ENCODE peak calls at places on chromosomes 4 and X, in five cellular contexts. M is mucosa of descending colon, V is mammary epithelial cell, Z is AG04449, O is IMR-90. H is an unnamed sample.

GRCh38 chrX:39336709-39337294 is 535.5 kb downstream of the MID1IP1 start:
- DNase-seq in M (peak), V (no peak), Z (no peak), O (no peak), H (no peak)

GRCh38 chrX:74535633-74536141 is 78.7 kb downstream of the RLIM start:
- DNase-seq in M (peak), V (peak), Z (no peak), O (peak), H (no peak)

GRCh38 chrX:87583679-87584078 is 66.1 kb downstream of the KLHL4 start:
- DNase-seq in M (no peak), V (peak), Z (no peak), O (peak), H (no peak)

GRCh38 chrX:47316276-47317025 is 53.9 kb upstream of the ZNF157 start:
- DNase-seq in M (no peak), V (no peak), Z (no peak), O (no peak), H (no peak)

GRCh38 chrX:50158616-50159015 is 42.2 kb downstream of the AKAP4 start:
- DNase-seq in M (peak), V (no peak), Z (no peak), O (no peak), H (no peak)

GRCh38 chr4:2698504-2698903 is 57.6 kb downstream of the TNIP2 start:
- DNase-seq in M (no peak), V (no peak), Z (no peak), O (no peak), H (no peak)

GRCh38 chrX:29867971-29868370 is 347.4 kb upstream of the MAGEB2 start:
- DNase-seq in M (no peak), V (no peak), Z (no peak), O (no peak), H (no peak)

GRCh38 chrX:15334561-15334960 is 762 bp downstream of the PIGA start:
- DNase-seq in M (peak), V (peak), Z (no peak), O (peak), H (no peak)

GRCh38 chrX:68043713-68044438 is 389.4 kb downstream of the OPHN1 start:
- DNase-seq in M (no peak), V (no peak), Z (no peak), O (no peak), H (no peak)

GRCh38 chr4:155822572-155822971 is 43.5 kb downstream of the ASIC5 start:
- DNase-seq in M (no peak), V (no peak), Z (no peak), O (peak), H (no peak)

GRCh38 chr4:187576751-187577150 is 418.8 kb upstream of the ZFP42 start:
- DNase-seq in M (no peak), V (no peak), Z (no peak), O (no peak), H (no peak)

GRCh38 chr4:158873795-158874359 is 105.1 kb downstream of the FNIP2 start:
- DNase-seq in M (no peak), V (peak), Z (peak), O (peak), H (peak)

GRCh38 chr4:169270156-169270809 is 473 bp downstream of the SH3RF1 start:
- DNase-seq in M (peak), V (peak), Z (no peak), O (no peak), H (no peak)

GRCh38 chr4:23060776-23061175 is 368.0 kb downstream of the GBA3 start:
- DNase-seq in M (no peak), V (no peak), Z (no peak), O (no peak), H (no peak)

GRCh38 chr4:4426511-4427477 is 39.9 kb downstream of the NSG1 start:
- DNase-seq in M (no peak), V (no peak), Z (no peak), O (no peak), H (no peak)

DNA sequence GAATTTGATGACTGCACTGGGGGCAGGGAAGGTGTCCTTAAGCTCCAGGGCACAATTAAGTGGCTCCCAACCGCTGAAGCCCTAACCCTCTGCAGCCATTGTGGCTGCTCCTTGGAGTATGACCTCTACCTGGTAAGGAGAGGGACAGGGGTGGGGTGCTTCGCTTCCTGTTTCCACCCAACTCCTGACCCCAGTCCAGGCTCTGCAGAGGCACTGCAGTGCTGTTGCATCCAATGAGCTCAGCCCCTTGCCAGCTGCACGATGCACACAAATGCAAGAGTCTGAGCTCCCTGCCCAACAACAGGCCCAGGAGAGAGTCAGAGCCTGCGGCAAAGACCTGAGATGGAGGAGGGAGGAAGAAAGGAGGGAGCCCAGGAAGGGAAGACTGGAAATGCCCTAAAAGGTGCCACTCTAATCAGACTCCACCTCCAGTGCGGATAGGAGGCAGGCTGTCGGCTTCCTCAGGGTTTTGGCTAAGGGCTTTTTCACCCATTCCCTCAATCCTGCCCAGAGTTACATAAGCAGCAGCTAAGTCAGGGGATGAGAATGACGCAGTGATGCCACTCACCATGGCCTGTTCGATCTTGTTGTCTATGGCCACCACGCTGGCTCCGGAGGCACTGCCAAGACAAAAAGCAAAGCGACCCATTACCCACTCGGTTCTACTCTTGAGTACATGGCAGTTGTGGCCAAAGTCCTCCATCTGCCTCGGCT is 60.1 kb downstream of the TSC22D3 start:
- DNase-seq in M (peak), V (peak), Z (no peak), O (peak), H (no peak)
- H3K4me3 ChIP-seq in M (peak), V (peak), Z (peak), O (peak), H (peak)

DNA sequence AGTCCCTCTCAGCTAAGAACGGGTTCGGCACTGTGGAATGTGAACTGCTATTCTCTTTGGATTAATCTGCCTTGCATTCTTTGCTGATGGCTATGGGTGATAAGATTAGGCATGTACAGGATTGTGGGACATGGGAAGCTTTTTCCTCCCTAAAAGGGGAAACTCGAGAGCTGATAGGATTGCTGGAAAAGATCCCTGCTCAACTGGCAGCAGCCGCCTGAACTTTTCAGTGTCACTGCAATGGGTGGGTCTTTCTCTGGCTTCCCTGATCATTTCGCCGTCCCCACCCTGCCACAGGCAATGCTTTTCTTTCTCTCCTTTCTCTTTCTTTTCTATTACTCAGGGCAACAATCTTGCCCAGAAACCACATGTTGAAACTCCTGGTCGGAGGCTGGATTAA is 20.5 kb downstream of the PAGE2 start:
- DNase-seq in M (no peak), V (no peak), Z (no peak), O (no peak), H (no peak)
- TF ChIP-seq CTCF in M (no peak), V (no peak), Z (no peak), O (no peak), H (no peak)

GRCh38 chr4:123997116-123997515 is 600.5 kb downstream of the SPRY1 start:
- DNase-seq in M (no peak), V (no peak), Z (no peak), O (no peak), H (no peak)
- H3K4me3 ChIP-seq in M (no peak), V (no peak), Z (no peak), O (no peak), H (no peak)

DNA sequence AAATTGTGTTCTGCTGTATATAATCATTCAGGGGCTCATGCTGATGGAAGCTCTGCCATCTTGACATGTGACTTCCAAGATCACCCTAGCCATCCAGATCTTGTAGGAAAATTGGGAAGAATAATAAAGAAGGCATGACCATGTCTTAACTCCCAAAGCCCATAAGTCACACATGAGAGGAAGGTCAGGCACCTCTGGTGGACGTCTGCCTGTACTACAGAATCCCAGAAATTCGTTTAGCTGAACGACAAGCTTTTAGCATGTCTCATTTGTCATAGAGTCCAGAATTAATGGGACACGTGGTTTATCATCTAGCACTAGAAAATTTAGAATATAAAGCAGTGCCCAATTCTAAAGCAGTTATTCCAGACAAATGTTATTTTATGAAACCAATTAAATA is 212.7 kb downstream of the CENPC start:
- DNase-seq in M (no peak), V (peak), Z (no peak), O (no peak), H (no peak)
- TF ChIP-seq CTCF in M (no peak), V (peak), Z (peak), O (peak), H (peak)

GRCh38 chr4:53702334-53703266 is 111.3 kb upstream of the LNX1 start:
- DNase-seq in M (peak), V (peak), Z (no peak), O (peak), H (no peak)
- H3K4me3 ChIP-seq in M (no peak), V (peak), Z (peak), O (no peak), H (peak)

GRCh38 chrX:150767045-150767395 is 73.8 kb downstream of the MTMR1 start:
- DNase-seq in M (no peak), V (no peak), Z (no peak), O (no peak), H (no peak)

GRCh38 chrX:150765237-150765636 is 72.0 kb downstream of the MTMR1 start:
- DNase-seq in M (no peak), V (no peak), Z (no peak), O (no peak), H (no peak)

GRCh38 chrX:150765782-150766350 is 72.7 kb downstream of the MTMR1 start:
- DNase-seq in M (no peak), V (no peak), Z (no peak), O (no peak), H (no peak)

GRCh38 chrX:150767475-150768131 is 74.4 kb downstream of the MTMR1 start:
- DNase-seq in M (no peak), V (peak), Z (peak), O (peak), H (peak)

DNA sequence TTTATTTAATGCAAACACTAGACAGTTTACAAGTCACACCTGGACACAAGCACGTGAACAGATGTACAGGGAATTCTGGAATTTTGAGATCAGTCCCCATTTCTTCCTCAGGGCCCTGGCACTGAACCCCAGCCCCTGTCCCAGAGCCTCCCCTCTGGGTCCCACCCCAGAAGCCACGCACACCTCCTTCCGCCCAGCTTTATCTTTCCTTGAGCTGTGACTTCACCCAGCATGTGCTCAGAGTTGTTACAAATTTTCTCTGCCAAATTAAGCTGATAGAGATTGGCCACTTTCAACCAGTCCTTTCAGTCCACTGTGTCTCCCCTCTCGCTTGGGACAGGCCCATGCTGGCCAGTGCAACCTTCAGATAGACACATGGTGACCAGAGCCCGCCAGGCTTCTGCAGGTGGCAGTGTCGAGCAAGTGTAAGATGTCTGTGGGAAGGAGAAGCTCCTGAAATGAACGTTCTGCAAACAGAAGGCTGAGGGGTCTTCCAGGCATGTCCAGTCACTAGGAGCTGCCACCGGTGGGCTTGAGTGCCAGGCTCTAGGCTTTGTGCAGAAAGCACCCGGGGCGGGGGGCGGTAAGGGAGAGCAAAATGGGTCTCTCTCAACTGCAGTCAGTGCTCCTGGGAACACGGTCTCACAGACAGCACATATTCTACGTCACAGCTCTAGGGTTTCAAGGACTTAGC is 73.3 kb downstream of the MTMR1 start:
- DNase-seq in M (no peak), V (no peak), Z (no peak), O (no peak), H (no peak)
- TF ChIP-seq CTCF in M (no peak), V (no peak), Z (no peak), O (no peak), H (no peak)

GRCh38 chrX:137747231-137747630 is 181.3 kb downstream of the ZIC3 start:
- DNase-seq in M (no peak), V (no peak), Z (no peak), O (no peak), H (no peak)
- H3K4me3 ChIP-seq in M (no peak), V (no peak), Z (no peak), O (no peak), H (no peak)

GRCh38 chrX:95760356-95760755 is 924.3 kb upstream of the DIAPH2 start:
- DNase-seq in M (no peak), V (no peak), Z (no peak), O (no peak), H (no peak)

GRCh38 chrX:95762716-95763115 is 921.9 kb upstream of the DIAPH2 start:
- DNase-seq in M (no peak), V (no peak), Z (no peak), O (no peak), H (no peak)

DNA sequence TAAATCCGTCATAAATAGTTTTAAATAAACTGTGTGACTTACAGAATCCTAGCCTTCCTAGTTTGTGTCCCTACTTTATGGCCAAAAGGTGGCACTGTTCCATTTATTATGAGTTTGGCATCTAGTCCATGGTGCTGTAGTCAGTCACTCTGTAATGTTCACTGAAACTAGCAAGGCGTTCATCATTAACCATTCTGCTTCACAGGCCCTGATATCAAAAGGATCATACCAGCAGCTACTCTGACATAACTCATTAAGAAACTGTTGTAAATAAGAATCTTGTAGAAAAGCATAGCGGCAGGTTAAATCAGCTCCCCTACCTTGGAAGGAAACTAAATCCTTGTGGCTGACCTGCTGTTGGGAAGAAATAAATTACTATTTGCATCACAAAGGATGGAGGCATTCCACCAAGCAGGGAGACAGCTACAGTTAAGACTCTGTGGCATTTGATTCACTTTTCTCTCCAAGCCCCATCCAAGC is 919.6 kb upstream of the DIAPH2 start:
- DNase-seq in M (peak), V (peak), Z (no peak), O (peak), H (no peak)
- TF ChIP-seq CTCF in M (no peak), V (peak), Z (no peak), O (peak), H (peak)

DNA sequence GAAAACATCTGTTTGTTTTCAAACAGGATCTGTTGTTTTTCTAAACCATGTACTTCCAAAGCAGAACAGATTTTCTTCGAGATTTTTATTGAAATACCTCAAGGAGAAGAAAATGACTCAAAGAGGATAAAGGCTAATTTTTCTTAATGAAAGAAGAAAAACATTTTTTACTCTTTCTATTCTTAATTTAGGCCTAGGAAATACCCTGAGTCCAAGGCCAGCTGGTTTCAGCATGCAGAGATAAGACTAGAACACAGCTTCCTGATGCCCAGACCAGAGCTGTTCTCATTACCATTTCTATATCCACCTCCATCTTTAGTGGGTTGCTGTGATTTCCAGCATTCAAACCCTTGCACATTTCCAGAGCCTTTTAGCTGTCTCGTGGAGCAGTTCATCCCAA is 18.3 kb downstream of the GAB1 start:
- DNase-seq in M (peak), V (no peak), Z (no peak), O (no peak), H (no peak)
- H3K4me3 ChIP-seq in M (no peak), V (no peak), Z (no peak), O (no peak), H (no peak)

DNA sequence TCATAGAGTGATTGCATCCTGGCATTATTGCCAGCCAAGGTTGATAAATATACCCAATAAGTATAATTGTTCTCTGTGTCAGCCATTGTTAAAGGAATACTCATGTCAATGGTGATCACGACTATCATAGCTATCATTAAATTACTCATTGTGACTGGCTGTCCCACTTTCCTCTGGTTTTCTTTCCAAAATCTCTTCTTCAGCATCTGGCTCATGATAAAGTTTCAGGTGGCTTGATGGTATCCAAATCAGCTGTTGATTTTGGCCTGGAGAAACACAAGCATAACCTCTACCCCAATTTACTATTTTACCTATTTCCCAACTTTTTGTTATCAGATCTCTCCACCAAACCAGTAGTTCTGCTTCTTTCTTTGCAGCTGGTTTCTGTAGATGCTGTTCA is 67.1 kb upstream of the SPIN2A start:
- DNase-seq in M (no peak), V (no peak), Z (no peak), O (no peak), H (no peak)
- TF ChIP-seq CTCF in M (no peak), V (no peak), Z (no peak), O (no peak), H (no peak)

H was measured in AG04450.